ENCODE peak calls at places on chromosomes 12 and 14, in six cellular contexts. W is cardiac muscle cell, K is lower lobe of right lung, L is upper lobe of right lung, D is transverse colon, X is suprapubic skin. N is an unnamed sample. For H3K36me3 and H3K4me1, the result is how much of the 10 kb centered on the place peaks cover.

GRCh38 chr14:29126361-29126760 is 359.8 kb downstream of the FOXG1 start:
- DNase-seq in W (no peak), K (no peak), L (no peak), D (no peak), X (no peak), N (no peak)

GRCh38 chr14:59679872-59680271 is 103.3 kb upstream of the CCDC175 start:
- DNase-seq in W (no peak), K (no peak), L (no peak), D (no peak), X (no peak), N (no peak)

GRCh38 chr14:86796221-86797074 is 1196.5 kb downstream of the GALC start:
- DNase-seq in W (peak), K (no peak), L (no peak), D (no peak), X (no peak), N (no peak)

GRCh38 chr14:95494456-95494855 is 22.0 kb downstream of the SYNE3 start:
- DNase-seq in W (no peak), K (no peak), L (no peak), D (no peak), X (no peak), N (no peak)

GRCh38 chr12:118103601-118104382 is at the start of gene VSIG10:
- DNase-seq in W (peak), K (peak), L (peak), D (peak), X (peak), N (peak)

GRCh38 chr14:59069455-59069854 is 119.0 kb upstream of the DAAM1 start:
- DNase-seq in W (no peak), K (no peak), L (no peak), D (no peak), X (no peak), N (no peak)

GRCh38 chr12:106289196-106289681 is 13.3 kb upstream of the TCP11L2 start:
- DNase-seq in W (peak), K (no peak), L (no peak), D (no peak), X (no peak), N (no peak)

GRCh38 chr12:80321653-80322052 is 122.4 kb upstream of the PTPRQ start:
- DNase-seq in W (peak), K (no peak), L (no peak), D (no peak), X (no peak), N (no peak)

GRCh38 chr12:88650715-88651114 is 70.4 kb upstream of the KITLG start:
- DNase-seq in W (peak), K (no peak), L (no peak), D (no peak), X (no peak), N (no peak)

GRCh38 chr12:54007538-54008259 is 1.1 kb upstream of the HOXC8 start:
- DNase-seq in W (no peak), K (no peak), L (no peak), D (no peak), X (no peak), N (peak)
- H3K36me3 ChIP-seq in W (under half), K (under half), L (under half), D (under half), X (under half), N (under half)

DNA sequence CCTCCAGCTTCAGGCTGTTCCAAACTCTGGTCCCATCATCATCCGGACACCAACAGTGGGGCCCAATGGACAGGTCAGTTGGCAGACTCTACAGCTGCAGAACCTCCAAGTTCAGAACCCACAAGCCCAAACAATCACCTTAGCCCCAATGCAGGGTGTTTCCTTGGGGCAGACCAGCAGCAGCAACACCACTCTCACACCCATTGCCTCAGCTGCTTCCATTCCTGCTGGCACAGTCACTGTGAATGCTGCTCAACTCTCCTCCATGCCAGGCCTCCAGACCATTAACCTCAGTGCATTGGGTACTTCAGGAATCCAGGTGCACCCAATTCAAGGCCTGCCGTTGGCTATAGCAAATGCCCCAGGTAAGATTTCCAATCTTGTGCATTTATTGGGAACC is 3.3 kb downstream of the SP1 start:
- DNase-seq in W (no peak), K (no peak), L (peak), D (no peak), X (no peak), N (no peak)
- H3K4me1 ChIP-seq in W (under half), K (half or more), L (half or more), D (half or more), X (half or more), N (under half)

GRCh38 chr12:72102150-72102549 is 163.5 kb downstream of the TPH2 start:
- DNase-seq in W (no peak), K (no peak), L (no peak), D (no peak), X (no peak), N (no peak)
- H3K36me3 ChIP-seq in W (under half), K (under half), L (under half), D (under half), X (under half), N (under half)

GRCh38 chr14:103546651-103547454 is 15.6 kb downstream of the BAG5 start:
- DNase-seq in W (peak), K (peak), L (peak), D (peak), X (peak), N (peak)

GRCh38 chr14:103548463-103549351 is 13.8 kb downstream of the BAG5 start:
- DNase-seq in W (no peak), K (peak), L (no peak), D (peak), X (peak), N (peak)

GRCh38 chr14:103547941-103548462 is 14.5 kb downstream of the BAG5 start:
- DNase-seq in W (no peak), K (peak), L (no peak), D (no peak), X (peak), N (peak)

GRCh38 chr14:103545915-103546650 is 16.4 kb downstream of the BAG5 start:
- DNase-seq in W (no peak), K (peak), L (no peak), D (peak), X (peak), N (no peak)

GRCh38 chr14:103547455-103547940 is 15.0 kb downstream of the BAG5 start:
- DNase-seq in W (no peak), K (peak), L (no peak), D (no peak), X (no peak), N (no peak)
- H3K4me1 ChIP-seq in W (under half), K (half or more), L (under half), D (under half), X (half or more), N (under half)

GRCh38 chr12:53474077-53474476 is 22.2 kb downstream of the PCBP2 start:
- DNase-seq in W (no peak), K (no peak), L (no peak), D (no peak), X (no peak), N (no peak)
- H3K36me3 ChIP-seq in W (half or more), K (half or more), L (half or more), D (half or more), X (half or more), N (under half)

GRCh38 chr14:61495809-61496208 is 174.4 kb downstream of the PRKCH start:
- DNase-seq in W (no peak), K (no peak), L (no peak), D (no peak), X (no peak), N (no peak)

GRCh38 chr14:61492474-61492873 is 171.1 kb downstream of the PRKCH start:
- DNase-seq in W (no peak), K (no peak), L (no peak), D (no peak), X (no peak), N (no peak)

GRCh38 chr14:61491876-61492440 is 170.6 kb downstream of the PRKCH start:
- DNase-seq in W (no peak), K (no peak), L (no peak), D (no peak), X (no peak), N (no peak)

GRCh38 chr14:61493239-61493638 is 171.9 kb downstream of the PRKCH start:
- DNase-seq in W (peak), K (no peak), L (no peak), D (no peak), X (no peak), N (no peak)

DNA sequence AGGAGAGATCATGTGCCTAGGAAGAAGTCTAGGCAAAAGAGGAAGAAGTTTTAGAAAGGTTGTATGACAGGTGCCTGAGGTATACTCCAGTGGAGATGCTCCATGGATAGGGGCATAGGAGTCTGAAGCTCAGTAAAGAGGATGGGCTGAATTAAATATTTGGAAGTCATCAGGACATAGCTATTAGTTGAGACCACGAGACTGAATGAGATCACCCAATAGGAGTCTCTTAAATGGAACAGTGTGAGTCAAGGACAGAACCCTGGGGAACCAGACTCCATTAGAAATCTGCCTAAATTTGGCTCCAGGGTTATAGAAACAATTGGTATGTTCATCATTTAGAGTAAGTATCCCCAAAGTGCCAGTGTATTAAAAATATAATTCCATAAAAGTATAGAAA is 172.6 kb downstream of the PRKCH start:
- DNase-seq in W (no peak), K (no peak), L (no peak), D (no peak), X (no peak), N (no peak)
- H3K4me1 ChIP-seq in W (under half), K (under half), L (under half), D (under half), X (under half), N (under half)

GRCh38 chr12:71335668-71336257 is 103.8 kb upstream of the LGR5 start:
- DNase-seq in W (no peak), K (no peak), L (no peak), D (no peak), X (no peak), N (no peak)
- H3K36me3 ChIP-seq in W (under half), K (under half), L (under half), D (under half), X (under half), N (under half)

GRCh38 chr12:122894173-122895121 is 1.5 kb downstream of the VPS37B start:
- DNase-seq in W (no peak), K (peak), L (peak), D (peak), X (peak), N (no peak)
- H3K4me1 ChIP-seq in W (under half), K (half or more), L (half or more), D (half or more), X (half or more), N (under half)

DNA sequence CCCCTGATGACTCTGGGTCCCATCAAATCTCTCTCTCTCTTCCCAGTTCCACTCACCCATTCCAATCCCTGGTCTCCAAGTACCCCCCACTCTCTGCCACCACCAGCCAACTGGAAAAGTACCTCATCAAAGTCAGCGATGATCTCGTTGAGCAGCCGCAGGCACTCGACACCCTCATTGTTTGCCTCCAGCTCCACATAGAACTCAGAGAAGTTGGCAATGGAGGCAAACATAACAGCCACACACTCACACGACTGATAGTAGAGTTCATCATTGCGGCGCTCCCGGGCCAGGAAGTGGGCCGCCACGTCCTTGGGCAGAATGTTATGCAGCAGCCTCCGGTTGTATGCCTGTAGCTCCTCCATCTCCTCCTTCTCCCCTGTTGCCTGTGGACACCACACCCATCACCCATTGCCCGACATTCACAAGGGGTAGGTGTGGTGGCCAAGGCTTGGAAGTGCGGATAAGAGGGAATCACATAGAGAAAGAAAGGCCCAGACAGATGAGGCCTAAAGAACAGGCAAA is 17.2 kb downstream of the ADCY6 start:
- DNase-seq in W (no peak), K (no peak), L (no peak), D (no peak), X (no peak), N (no peak)
- H3K36me3 ChIP-seq in W (half or more), K (half or more), L (half or more), D (half or more), X (half or more), N (under half)